ENCODE peak calls at places on chromosome 17, in nine cellular contexts. J is HepG2, M is K562, E is fibroblast of lung, B is hepatocyte, T is GM23338, Q is A673, Z is SK-N-MC, F is MM.1S. C is an unnamed sample.

GRCh38 chr17:77802811-77803220 is 155.7 kb upstream of the TNRC6C start:
- DNase-seq in E (peak), J (no peak), Z (no peak), B (peak), F (no peak), M (no peak), Q (no peak), T (peak), C (no peak)

GRCh38 chr17:8807070-8807550 is 7.9 kb upstream of the MFSD6L start:
- DNase-seq in T (no peak), F (peak), M (peak), Q (no peak), E (no peak), J (no peak), Z (no peak), B (no peak), C (no peak)

GRCh38 chr17:16466407-16466806 is 25.6 kb downstream of the LRRC75A start:
- DNase-seq in J (no peak), B (peak), Z (no peak), F (no peak), M (no peak), T (no peak), E (no peak), Q (no peak), C (no peak)

GRCh38 chr17:45961206-45961605 is 37.8 kb upstream of the STH start:
- DNase-seq in F (no peak), B (no peak), Q (no peak), Z (no peak), M (no peak), E (no peak), T (no peak), J (no peak), C (no peak)

GRCh38 chr17:71267668-71268067 is 853.2 kb upstream of the SOX9 start:
- DNase-seq in Z (no peak), J (no peak), M (no peak), Q (no peak), B (no peak), E (no peak), F (no peak), T (no peak), C (no peak)

GRCh38 chr17:18859256-18859655 is 1.3 kb downstream of the PRPSAP2 start:
- DNase-seq in F (no peak), J (peak), Z (no peak), M (peak), Q (peak), B (peak), T (no peak), E (peak), C (no peak)

GRCh38 chr17:72182256-72182890 is 61.6 kb downstream of the SOX9 start:
- DNase-seq in F (no peak), M (no peak), B (no peak), T (peak), Z (no peak), Q (no peak), E (no peak), J (peak), C (no peak)

GRCh38 chr17:44312396-44313104 is 4.1 kb downstream of the RUNDC3A start:
- DNase-seq in T (no peak), Q (no peak), B (no peak), Z (no peak), J (no peak), F (no peak), M (peak), E (no peak), C (no peak)

GRCh38 chr17:12070561-12070960 is 49.9 kb downstream of the MAP2K4 start:
- DNase-seq in T (no peak), F (no peak), Q (no peak), J (no peak), M (no peak), E (peak), Z (no peak), B (no peak), C (no peak)

GRCh38 chr17:49741009-49741691 is 22.8 kb downstream of the FAM117A start:
- DNase-seq in B (no peak), Z (no peak), F (peak), J (no peak), Q (no peak), T (no peak), M (no peak), E (peak), C (no peak)

GRCh38 chr17:45940826-45941225 is 46.5 kb downstream of the MAPT start:
- DNase-seq in Q (no peak), F (no peak), Z (no peak), B (no peak), T (no peak), M (no peak), E (no peak), J (no peak), C (no peak)

GRCh38 chr17:57468932-57469775 is 212.8 kb downstream of the MSI2 start:
- DNase-seq in T (no peak), J (peak), E (no peak), Q (no peak), Z (no peak), B (no peak), M (no peak), F (no peak), C (no peak)

DNA sequence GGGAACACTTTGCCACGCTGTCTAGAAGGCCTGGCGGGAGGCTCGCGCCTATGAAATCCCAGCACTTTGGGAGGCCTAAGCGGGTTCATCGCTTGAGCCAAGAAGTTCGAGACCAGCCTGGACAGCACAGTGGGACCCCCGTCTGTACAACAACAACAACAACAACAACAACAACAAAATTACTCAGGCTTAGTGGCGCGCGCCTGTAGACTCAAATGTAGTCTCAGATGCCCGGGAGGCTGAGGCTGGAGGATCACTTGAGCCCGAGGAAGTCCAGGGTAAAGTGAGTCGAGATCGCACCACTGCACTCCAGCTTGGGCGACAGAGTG is 297 bp upstream of the SLFN13 start:
- DNase-seq in Z (no peak), Q (no peak), J (no peak), B (no peak), E (no peak), M (no peak), F (no peak), T (no peak), C (no peak)
- TF ChIP-seq EZH2 in Z (no peak), Q (no peak), J (no peak), B (no peak), E (peak), M (no peak), F (no peak), T (no peak), C (no peak)

GRCh38 chr17:31559647-31560501 is 168.4 kb downstream of the RAB11FIP4 start:
- DNase-seq in J (no peak), Q (no peak), F (no peak), T (peak), Z (no peak), B (peak), E (no peak), M (no peak), C (no peak)
- TF ChIP-seq EZH2 in J (no peak), Q (no peak), F (no peak), T (peak), Z (no peak), B (peak), E (no peak), M (no peak), C (no peak)

GRCh38 chr17:36934759-36935630 is 2.3 kb upstream of the LHX1 start:
- DNase-seq in J (no peak), Q (no peak), M (no peak), E (no peak), F (no peak), T (peak), B (no peak), Z (no peak), C (no peak)
- TF ChIP-seq EZH2 in J (no peak), Q (peak), M (peak), E (peak), F (no peak), T (peak), B (peak), Z (no peak), C (no peak)

DNA sequence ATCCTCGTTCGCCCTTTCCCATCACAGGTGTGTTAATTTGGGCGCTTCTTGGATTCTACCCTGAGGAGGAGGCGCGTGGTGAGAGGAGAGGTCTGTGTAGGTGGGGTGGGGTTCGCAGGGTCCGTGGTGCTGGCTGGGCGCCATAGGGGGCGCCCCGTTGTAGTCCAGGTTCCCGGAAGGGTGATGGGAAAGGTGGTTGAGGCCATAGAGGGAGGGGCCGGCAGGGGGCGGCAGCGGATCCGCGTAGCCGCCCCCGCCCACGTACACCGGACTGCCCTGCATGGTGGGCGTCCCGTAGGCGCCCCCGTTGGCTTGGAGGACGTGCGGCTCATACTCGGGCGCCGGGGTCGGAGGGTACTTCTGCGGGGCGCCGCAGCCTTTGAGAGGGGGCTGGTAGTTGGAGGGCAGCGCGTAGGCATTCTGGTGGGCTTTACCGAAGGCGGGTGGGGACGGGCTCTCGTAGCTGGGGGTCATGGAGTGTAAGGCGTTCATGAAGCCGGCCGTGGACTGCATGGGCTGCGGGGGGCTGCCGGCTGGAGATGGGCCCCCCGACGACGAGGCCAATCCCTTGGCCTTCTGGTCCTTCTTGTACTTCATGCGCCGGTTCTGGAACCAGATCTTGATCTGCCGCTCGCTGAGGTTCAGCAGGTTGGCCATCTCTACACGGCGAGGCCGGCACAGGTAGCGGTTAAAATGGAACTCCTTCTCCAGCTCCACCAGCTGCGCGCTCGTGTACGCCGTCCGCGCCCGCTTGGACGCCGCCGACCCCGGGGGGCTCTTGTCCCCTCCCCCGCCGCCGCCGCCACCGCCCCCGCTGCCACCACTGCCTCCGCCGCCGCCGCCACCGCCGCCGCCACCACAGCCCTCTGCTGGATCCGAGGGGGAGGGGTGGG is 5.7 kb upstream of the HOXB2 start:
- DNase-seq in M (no peak), B (no peak), Z (no peak), T (peak), E (peak), F (no peak), Q (no peak), J (no peak), C (no peak)
- TF ChIP-seq EZH2 in M (no peak), B (no peak), Z (no peak), T (peak), E (no peak), F (no peak), Q (no peak), J (no peak), C (no peak)

C was measured in PC-9.